ENCODE peak calls at places on chromosome 12, in five cellular contexts. Q is pancreas, U is transverse colon, R is neural progenitor cell, W is psoas muscle. G is an unnamed sample. For H3K36me3, the result is how much of the 10 kb centered on the place peaks cover.

GRCh38 chr12:95473440-95473946 is 459 bp upstream of the METAP2 start:
- DNase-seq in Q (no peak), U (peak), R (peak), W (peak), G (peak)

GRCh38 chr12:165862-166368 is 48.0 kb downstream of the SLC6A12 start:
- DNase-seq in Q (no peak), U (no peak), R (no peak), W (no peak), G (no peak)

GRCh38 chr12:49777800-49778748 is 36.7 kb downstream of the TMBIM6 start:
- DNase-seq in Q (peak), U (peak), R (peak), W (no peak), G (peak)

GRCh38 chr12:3464561-3464960 is 26.4 kb upstream of the PRMT8 start:
- DNase-seq in Q (no peak), U (no peak), R (no peak), W (no peak), G (no peak)

GRCh38 chr12:93803408-93803807 is 126.2 kb downstream of the CRADD start:
- DNase-seq in Q (no peak), U (no peak), R (peak), W (no peak), G (no peak)

GRCh38 chr12:87142346-87142745 is 886.2 kb upstream of the MGAT4C start:
- DNase-seq in Q (no peak), U (no peak), R (no peak), W (no peak), G (no peak)

GRCh38 chr12:58803893-58804292 is 116.4 kb downstream of the LRIG3 start:
- DNase-seq in Q (no peak), U (no peak), R (no peak), W (no peak), G (no peak)

GRCh38 chr12:120647375-120647755 is 6.9 kb downstream of the CABP1 start:
- DNase-seq in Q (no peak), U (no peak), R (no peak), W (no peak), G (no peak)

GRCh38 chr12:106601548-106601947 is 18.7 kb downstream of the RFX4 start:
- DNase-seq in Q (no peak), U (no peak), R (peak), W (no peak), G (no peak)

GRCh38 chr12:3757261-3757660 is 4.4 kb upstream of the CRACR2A start:
- DNase-seq in Q (peak), U (peak), R (no peak), W (no peak), G (peak)

GRCh38 chr12:75900781-75901254 is 130.8 kb downstream of the PHLDA1 start:
- DNase-seq in Q (no peak), U (no peak), R (no peak), W (no peak), G (no peak)

GRCh38 chr12:45268672-45269406 is 52.9 kb downstream of the ANO6 start:
- DNase-seq in Q (peak), U (peak), R (peak), W (peak), G (peak)

GRCh38 chr12:112584266-112584722 is 165.5 kb downstream of the PTPN11 start:
- DNase-seq in Q (no peak), U (no peak), R (peak), W (no peak), G (no peak)

GRCh38 chr12:25130741-25131188 is 64.2 kb downstream of the DNAI7 start:
- DNase-seq in Q (no peak), U (no peak), R (peak), W (no peak), G (no peak)

GRCh38 chr12:50665170-50665569 is 98.7 kb upstream of the ATF1 start:
- DNase-seq in Q (no peak), U (no peak), R (no peak), W (no peak), G (no peak)

GRCh38 chr12:59182660-59183455 is 262.6 kb upstream of the LRIG3 start:
- DNase-seq in Q (no peak), U (no peak), R (no peak), W (no peak), G (no peak)

GRCh38 chr12:42483534-42483857 is 106.0 kb downstream of the PRICKLE1 start:
- DNase-seq in Q (peak), U (peak), R (no peak), W (no peak), G (peak)

GRCh38 chr12:81450920-81451739 is 308.0 kb downstream of the PPFIA2 start:
- DNase-seq in Q (peak), U (no peak), R (peak), W (no peak), G (no peak)

GRCh38 chr12:44677724-44678123 is 198.4 kb downstream of the NELL2 start:
- DNase-seq in Q (no peak), U (no peak), R (no peak), W (no peak), G (no peak)

GRCh38 chr12:127145929-127146789 is 1120.8 kb upstream of the TMEM132C start:
- DNase-seq in Q (peak), U (peak), R (no peak), W (peak), G (peak)

GRCh38 chr12:64759035-64759894 is at the start of gene GNS:
- DNase-seq in Q (peak), U (peak), R (peak), W (peak), G (peak)

GRCh38 chr12:49903700-49904423 is at the start of gene FAIM2:
- DNase-seq in Q (no peak), U (peak), R (peak), W (peak), G (peak)

GRCh38 chr12:79326663-79327062 is 364.1 kb downstream of the PAWR start:
- DNase-seq in Q (no peak), U (no peak), R (no peak), W (no peak), G (no peak)

GRCh38 chr12:11731455-11731854 is 82.0 kb downstream of the ETV6 start:
- DNase-seq in Q (no peak), U (no peak), R (no peak), W (no peak), G (no peak)

GRCh38 chr12:125889742-125890141 is 824.5 kb downstream of the AACS start:
- DNase-seq in Q (peak), U (no peak), R (peak), W (no peak), G (no peak)

GRCh38 chr12:113298861-113299545 is 35.9 kb downstream of the SLC8B1 start:
- DNase-seq in Q (peak), U (no peak), R (no peak), W (peak), G (peak)

GRCh38 chr12:65742481-65742971 is 81.8 kb upstream of the HMGA2 start:
- DNase-seq in Q (no peak), U (no peak), R (peak), W (no peak), G (no peak)

GRCh38 chr12:24820872-24821271 is 128.0 kb downstream of the BCAT1 start:
- DNase-seq in Q (no peak), U (no peak), R (no peak), W (peak), G (no peak)

GRCh38 chr12:40204337-40204736 is 20.5 kb upstream of the LRRK2 start:
- DNase-seq in Q (no peak), U (no peak), R (no peak), W (no peak), G (no peak)

GRCh38 chr12:48004039-48004940 is at the start of gene COL2A1:
- DNase-seq in Q (no peak), U (no peak), R (peak), W (peak), G (no peak)

GRCh38 chr12:57893460-57894353 is 47.2 kb upstream of the CTDSP2 start:
- DNase-seq in Q (peak), U (peak), R (peak), W (peak), G (peak)

GRCh38 chr12:52769354-52769753 is 7.8 kb downstream of the KRT76 start:
- DNase-seq in Q (no peak), U (no peak), R (no peak), W (no peak), G (no peak)

DNA sequence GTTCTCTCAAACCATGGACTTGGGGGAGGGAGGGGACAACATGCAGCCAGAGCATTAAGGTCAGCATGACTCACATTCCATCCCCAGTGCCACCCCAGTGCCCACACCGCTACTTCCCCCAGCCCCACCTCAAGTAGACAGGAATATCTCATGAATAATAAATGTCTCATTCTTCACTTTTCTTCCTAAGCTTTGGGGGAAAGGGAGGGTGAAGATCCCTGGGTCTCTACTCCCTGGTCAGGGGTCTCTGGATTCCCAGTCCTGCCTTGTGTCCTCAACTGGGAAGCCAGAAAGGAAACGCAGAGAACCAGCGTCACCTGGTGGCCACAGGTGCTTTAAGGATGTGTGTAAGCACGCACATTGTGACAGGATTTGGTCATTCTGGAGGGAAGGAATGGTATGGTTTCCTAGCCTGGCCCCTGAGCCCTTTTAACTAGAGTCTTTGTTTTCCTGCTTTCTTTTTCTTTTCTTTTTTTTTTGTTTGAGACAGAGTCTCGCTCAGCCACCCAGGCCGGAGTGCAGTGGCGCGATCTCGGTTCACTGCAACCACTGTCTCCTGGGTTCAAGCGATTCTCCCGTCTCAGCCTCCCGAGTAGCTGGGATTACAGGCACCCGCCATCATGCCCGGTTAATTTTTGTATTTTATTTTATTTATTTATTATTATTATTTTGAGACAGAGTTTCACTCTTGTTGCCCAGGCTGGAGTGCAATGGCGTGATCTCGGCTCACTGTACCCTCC is 3.4 kb downstream of the GPR84 start:
- DNase-seq in Q (peak), U (peak), R (peak), W (peak), G (peak)
- TF ChIP-seq CTCF in Q (peak), U (peak), R (peak), W (peak), G (peak)

GRCh38 chr12:30988086-30988485 is 61.5 kb downstream of the TSPAN11 start:
- DNase-seq in Q (peak), U (no peak), R (no peak), W (no peak), G (no peak)
- H3K4me3 ChIP-seq in Q (no peak), U (no peak), R (no peak), W (no peak), G (no peak)

GRCh38 chr12:4829161-4829792 is 80.4 kb upstream of the KCNA1 start:
- DNase-seq in Q (no peak), U (no peak), R (no peak), W (no peak), G (no peak)

GRCh38 chr12:4828176-4828575 is 81.5 kb upstream of the KCNA1 start:
- DNase-seq in Q (no peak), U (no peak), R (no peak), W (no peak), G (no peak)

GRCh38 chr12:4830568-4830967 is 79.1 kb upstream of the KCNA1 start:
- DNase-seq in Q (no peak), U (no peak), R (no peak), W (no peak), G (no peak)

GRCh38 chr12:4826909-4827308 is 82.8 kb upstream of the KCNA1 start:
- DNase-seq in Q (no peak), U (no peak), R (no peak), W (no peak), G (no peak)

GRCh38 chr12:4829793-4830162 is 79.9 kb upstream of the KCNA1 start:
- DNase-seq in Q (no peak), U (no peak), R (no peak), W (no peak), G (no peak)
- H3K36me3 ChIP-seq in Q (under half), U (under half), R (under half), W (under half), G (under half)

GRCh38 chr12:104360988-104361707 is 57.6 kb downstream of the EID3 start:
- DNase-seq in Q (no peak), U (no peak), R (no peak), W (no peak), G (no peak)
- TF ChIP-seq CTCF in Q (no peak), U (no peak), R (no peak), W (no peak), G (no peak)

G was measured in mucosa of descending colon.